ENCODE peak calls at places on chromosome 14, in six cellular contexts. P is HepG2, Q is GM12878, Y is K562, B is GM12892, C is H1. H is an unnamed sample.

GRCh38 chr14:21868442-21869046 is 194.9 kb upstream of the OR4E1 start:
- DNase-seq in P (peak), B (no peak), Y (peak), Q (no peak), C (peak), H (peak)

GRCh38 chr14:87638196-87638595 is 354.8 kb downstream of the GALC start:
- DNase-seq in Y (no peak), Q (no peak), C (no peak), P (no peak), B (no peak), H (no peak)

GRCh38 chr14:61558271-61558670 is 137.0 kb upstream of the HIF1A start:
- DNase-seq in P (no peak), Q (no peak), C (no peak), B (no peak), Y (no peak), H (no peak)

GRCh38 chr14:97218713-97219355 is 421.7 kb downstream of the VRK1 start:
- DNase-seq in B (no peak), C (peak), P (no peak), Q (no peak), Y (no peak), H (no peak)

GRCh38 chr14:53955671-53956426 is 776 bp downstream of the BMP4 start:
- DNase-seq in B (no peak), Y (no peak), P (peak), Q (no peak), C (no peak), H (no peak)

GRCh38 chr14:104349950-104350349 is 211.6 kb downstream of the KIF26A start:
- DNase-seq in Q (no peak), C (no peak), B (no peak), P (no peak), Y (no peak), H (no peak)

GRCh38 chr14:93109572-93110481 is 5.9 kb downstream of the ITPK1 start:
- DNase-seq in Y (no peak), P (no peak), B (no peak), Q (no peak), C (no peak), H (no peak)

GRCh38 chr14:84998216-84998615 is 531.7 kb upstream of the FLRT2 start:
- DNase-seq in Y (no peak), C (no peak), P (no peak), Q (no peak), B (no peak), H (no peak)

GRCh38 chr14:89430271-89430620 is 13.2 kb upstream of the FOXN3 start:
- DNase-seq in B (no peak), Y (no peak), C (no peak), Q (no peak), P (no peak), H (no peak)

GRCh38 chr14:69882086-69882864 is 3.1 kb downstream of the SMOC1 start:
- DNase-seq in Q (no peak), P (no peak), C (no peak), B (no peak), Y (no peak), H (no peak)

GRCh38 chr14:70067810-70068209 is 120.9 kb downstream of the SLC8A3 start:
- DNase-seq in B (no peak), P (no peak), Y (no peak), Q (no peak), C (no peak), H (no peak)

GRCh38 chr14:52951730-52952481 is 1.1 kb upstream of the FERMT2 start:
- DNase-seq in C (no peak), P (peak), B (no peak), Y (peak), Q (no peak), H (no peak)

GRCh38 chr14:52077261-52077984 is 8.6 kb upstream of the NID2 start:
- DNase-seq in Y (no peak), C (no peak), B (no peak), P (no peak), Q (no peak), H (no peak)

GRCh38 chr14:84458881-84459280 is 1071.1 kb upstream of the FLRT2 start:
- DNase-seq in Y (no peak), B (no peak), C (no peak), P (no peak), Q (no peak), H (no peak)

GRCh38 chr14:94363171-94363624 is 25.2 kb downstream of the SERPINA1 start:
- DNase-seq in B (no peak), P (no peak), C (no peak), Y (no peak), Q (no peak), H (no peak)

GRCh38 chr14:96581026-96581425 is 78.8 kb downstream of the PAPOLA start:
- DNase-seq in C (no peak), Q (no peak), P (no peak), B (no peak), Y (peak), H (no peak)

GRCh38 chr14:91985521-91986255 is 38.2 kb upstream of the FBLN5 start:
- DNase-seq in Y (no peak), C (no peak), B (no peak), P (no peak), Q (no peak), H (no peak)

GRCh38 chr14:55604900-55605418 is 25.0 kb downstream of the KTN1 start:
- DNase-seq in P (no peak), Q (no peak), Y (no peak), C (no peak), B (no peak), H (no peak)

GRCh38 chr14:98580131-98580678 is 691.8 kb downstream of the BCL11B start:
- DNase-seq in C (no peak), P (no peak), Q (no peak), Y (no peak), B (no peak), H (no peak)

GRCh38 chr14:99363616-99364290 is 91.8 kb upstream of the BCL11B start:
- DNase-seq in P (no peak), Q (no peak), Y (no peak), B (no peak), C (no peak), H (no peak)

GRCh38 chr14:22685467-22685866 is 41.3 kb upstream of the OR6J1 start:
- DNase-seq in C (no peak), Q (no peak), P (no peak), B (no peak), Y (no peak), H (no peak)

GRCh38 chr14:61320806-61321384 is 484 bp upstream of the PRKCH start:
- DNase-seq in C (no peak), Y (no peak), B (no peak), P (no peak), Q (no peak), H (no peak)

GRCh38 chr14:101288436-101289229 is 272.7 kb upstream of the DIO3 start:
- DNase-seq in Y (no peak), Q (no peak), C (no peak), B (no peak), P (peak), H (no peak)

GRCh38 chr14:58796636-58797429 is 159.1 kb downstream of the DACT1 start:
- DNase-seq in P (no peak), Y (no peak), C (no peak), B (no peak), Q (peak), H (no peak)

GRCh38 chr14:54191846-54192245 is 205.0 kb upstream of the CDKN3 start:
- DNase-seq in Q (no peak), B (no peak), C (no peak), P (no peak), Y (no peak), H (no peak)

DNA sequence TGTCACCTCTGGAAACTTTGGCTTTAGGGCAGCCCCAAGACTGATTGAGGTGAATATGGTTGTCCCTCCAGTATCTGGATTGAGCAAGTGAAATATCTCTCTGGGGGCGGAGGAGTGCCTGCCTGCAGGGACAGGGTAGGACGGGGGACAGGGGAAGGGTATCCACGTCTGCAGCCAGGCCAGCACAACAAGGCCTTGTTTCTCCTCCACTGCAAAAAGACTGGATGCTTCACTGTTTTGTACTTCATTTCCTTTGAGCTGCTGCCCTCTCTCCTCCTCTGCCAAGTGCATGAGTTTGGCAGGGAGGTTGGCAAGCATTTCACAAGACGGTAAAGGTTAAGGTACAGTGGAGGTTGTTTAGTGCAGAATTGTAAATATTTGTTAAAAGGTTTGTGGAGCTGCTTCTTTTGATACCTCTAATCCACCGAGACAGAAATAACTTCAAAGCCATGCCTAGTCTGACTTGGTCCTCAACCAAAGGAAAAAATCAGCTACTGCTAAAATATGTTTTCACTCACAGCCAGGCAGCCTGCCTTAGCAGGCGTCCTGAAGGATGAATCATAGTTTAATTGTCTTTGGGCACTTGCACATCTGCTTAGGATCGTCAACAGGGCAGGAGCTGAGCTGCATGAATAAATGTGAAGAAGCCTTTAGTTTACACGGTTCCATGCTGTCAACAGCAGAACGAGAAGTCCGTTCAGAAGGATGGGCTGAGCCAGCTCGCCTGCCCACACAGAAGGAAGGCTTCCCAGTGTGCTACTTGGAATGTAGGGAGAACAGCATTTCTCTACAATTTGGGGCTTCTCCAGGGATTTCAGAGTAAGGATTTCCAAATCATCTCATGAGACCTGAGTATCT is 269.7 kb downstream of the TTC6 start:
- DNase-seq in B (no peak), Q (no peak), C (no peak), P (peak), Y (no peak), H (no peak)
- TF ChIP-seq TAF1 in B (no peak), Q (no peak), C (no peak), P (peak), Y (no peak), H (no peak)

GRCh38 chr14:24188251-24189058 is at the start of gene IPO4:
- DNase-seq in Y (peak), B (peak), C (peak), Q (peak), P (peak), H (peak)
- TF ChIP-seq POLR2A in Y (peak), B (peak), C (no peak), Q (peak), P (peak), H (peak)

DNA sequence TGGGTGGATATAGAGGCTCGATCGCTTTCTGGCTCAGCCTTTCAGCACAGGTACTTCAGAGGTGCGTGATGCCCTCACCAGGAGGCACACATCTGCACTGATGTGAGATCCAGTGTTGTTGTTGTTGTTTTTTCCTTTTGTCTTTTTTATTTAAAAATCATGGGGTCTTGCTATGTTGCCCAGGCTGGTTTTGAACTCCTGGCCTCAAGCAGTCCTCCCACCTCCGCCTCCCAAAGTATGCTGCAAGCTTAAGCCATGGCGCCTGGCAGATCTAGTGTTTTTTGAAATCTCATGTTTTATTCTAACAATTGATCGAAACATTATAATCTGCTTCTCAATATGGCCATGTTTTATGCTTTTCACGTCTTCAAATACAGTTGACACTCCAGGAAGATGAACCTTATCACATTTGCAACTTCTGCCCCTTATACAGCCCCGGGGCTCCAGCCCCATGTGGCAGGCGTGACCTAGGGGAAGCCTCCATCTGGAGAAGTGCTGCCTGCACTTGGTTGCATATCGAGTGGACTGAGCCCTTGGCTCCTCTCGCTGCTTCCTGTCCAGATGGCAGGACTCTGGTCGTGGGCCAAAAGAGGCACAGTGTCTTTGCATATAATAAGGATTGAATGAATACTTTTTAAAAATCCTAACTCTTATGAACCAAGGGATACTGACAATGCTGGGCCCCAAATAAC is 71.7 kb downstream of the TRAF3 start:
- DNase-seq in Y (peak), Q (no peak), C (no peak), P (no peak), B (no peak), H (no peak)
- TF ChIP-seq TAF1 in Y (no peak), Q (no peak), C (no peak), P (no peak), B (no peak), H (no peak)

DNA sequence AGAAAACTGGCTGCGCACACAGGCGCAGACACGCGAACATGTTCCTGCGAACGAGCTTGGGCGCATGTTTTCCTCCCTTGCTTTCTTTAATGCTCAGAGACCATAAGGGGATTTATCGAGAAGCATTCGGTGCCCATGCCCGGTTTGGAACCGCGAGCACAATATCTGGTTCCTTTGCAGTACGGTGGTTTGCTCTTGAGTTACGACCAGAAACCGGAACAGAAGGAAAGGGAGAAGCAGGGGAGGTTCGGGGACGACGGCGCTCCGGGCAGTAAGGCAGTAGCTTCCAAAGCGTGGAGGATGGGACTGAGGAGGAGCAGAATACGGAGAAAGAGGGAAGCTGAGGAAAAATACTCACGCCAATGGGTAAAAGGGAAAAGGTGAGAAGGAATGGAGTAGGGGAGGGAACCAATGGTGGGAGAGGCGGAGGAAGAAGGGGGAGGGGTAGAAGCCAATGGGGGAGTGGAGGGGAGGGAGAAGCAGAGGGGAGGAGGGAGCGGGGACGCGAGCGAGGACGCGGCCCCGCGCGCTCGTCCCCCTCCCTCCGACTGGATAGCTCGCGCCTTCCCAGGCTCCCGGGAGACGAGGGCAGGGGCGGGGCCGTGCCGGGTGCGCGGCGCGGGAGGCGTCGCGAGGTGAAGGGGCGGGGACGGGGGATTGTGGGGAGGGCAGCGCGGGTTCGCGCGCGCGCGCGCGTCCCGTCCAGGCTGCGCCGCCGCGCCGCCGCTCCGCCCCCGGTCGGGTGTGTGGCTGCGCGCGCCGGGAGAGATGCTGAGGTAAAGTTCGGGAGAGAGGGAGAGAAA is 625 bp upstream of the ARHGAP5 start:
- DNase-seq in P (peak), Q (peak), Y (peak), B (peak), C (peak), H (peak)
- TF ChIP-seq POLR2A in P (no peak), Q (no peak), Y (peak), B (peak), C (no peak), H (no peak)

GRCh38 chr14:68283378-68284123 is 464.0 kb downstream of the RAD51B start:
- DNase-seq in C (no peak), Q (peak), Y (no peak), B (no peak), P (no peak), H (no peak)
- TF ChIP-seq TAF1 in C (no peak), Q (peak), Y (no peak), B (peak), P (no peak), H (peak)

DNA sequence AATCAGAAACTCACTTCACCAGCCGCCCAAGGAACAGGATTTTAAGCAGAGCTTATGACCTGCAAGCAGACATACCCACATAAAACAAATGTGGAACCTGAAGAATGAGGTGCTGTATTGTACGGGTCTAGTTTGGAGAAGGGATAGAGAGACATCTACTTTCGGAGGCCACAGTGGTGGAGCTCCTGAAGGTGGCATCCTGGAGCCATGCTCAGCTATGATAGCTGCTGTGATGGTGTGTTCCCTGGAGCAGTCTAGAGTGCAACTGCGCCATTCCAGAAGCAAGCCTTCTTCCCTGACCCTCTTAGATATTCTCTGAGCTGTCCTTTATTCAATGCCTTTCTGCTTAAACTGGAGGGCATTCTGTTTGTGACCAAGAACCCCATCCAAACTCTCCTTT is 402.6 kb downstream of the FUT8 start:
- DNase-seq in C (no peak), B (no peak), Q (no peak), Y (no peak), P (no peak), H (no peak)
- TF ChIP-seq POLR2A in C (no peak), B (no peak), Q (no peak), Y (no peak), P (no peak), H (no peak)

GRCh38 chr14:33567003-33567735 is 383.7 kb downstream of the EGLN3 start:
- DNase-seq in Q (no peak), Y (no peak), B (no peak), C (no peak), P (peak), H (no peak)
- TF ChIP-seq TAF1 in Q (no peak), Y (no peak), B (no peak), C (no peak), P (no peak), H (no peak)

DNA sequence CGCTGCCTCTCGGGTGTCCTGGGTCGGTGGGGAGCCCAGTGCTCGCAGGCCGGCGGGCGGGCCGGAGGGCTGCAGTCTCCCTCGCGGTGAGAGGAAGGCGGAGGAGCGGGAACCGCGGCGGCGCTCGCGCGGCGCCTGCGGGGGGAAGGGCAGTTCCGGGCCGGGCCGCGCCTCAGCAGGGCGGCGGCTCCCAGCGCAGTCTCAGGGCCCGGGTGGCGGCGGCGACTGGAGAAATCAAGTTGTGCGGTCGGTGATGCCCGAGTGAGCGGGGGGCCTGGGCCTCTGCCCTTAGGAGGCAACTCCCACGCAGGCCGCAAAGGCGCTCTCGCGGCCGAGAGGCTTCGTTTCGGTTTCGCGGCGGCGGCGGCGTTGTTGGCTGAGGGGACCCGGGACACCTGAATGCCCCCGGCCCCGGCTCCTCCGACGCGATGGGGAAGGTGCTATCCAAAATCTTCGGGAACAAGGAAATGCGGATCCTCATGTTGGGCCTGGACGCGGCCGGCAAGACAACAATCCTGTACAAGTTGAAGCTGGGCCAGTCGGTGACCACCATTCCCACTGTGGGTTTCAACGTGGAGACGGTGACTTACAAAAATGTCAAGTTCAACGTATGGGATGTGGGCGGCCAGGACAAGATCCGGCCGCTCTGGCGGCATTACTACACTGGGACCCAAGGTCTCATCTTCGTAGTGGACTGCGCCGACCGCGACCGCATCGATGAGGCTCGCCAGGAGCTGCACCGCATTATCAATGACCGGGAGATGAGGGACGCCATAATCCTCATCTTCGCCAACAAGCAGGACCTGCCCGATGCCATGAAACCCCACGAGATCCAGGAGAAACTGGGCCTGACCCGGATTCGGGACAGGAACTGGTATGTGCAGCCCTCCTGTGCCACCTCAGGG is 679 bp downstream of the ARF6 start:
- DNase-seq in C (no peak), P (no peak), Q (no peak), Y (peak), B (peak), H (peak)
- TF ChIP-seq POLR2A in C (no peak), P (no peak), Q (peak), Y (no peak), B (no peak), H (no peak)

H was measured in GM12891.